ENCODE peak calls at places on chromosomes 5 and 9, in nine cellular contexts. W is heart right ventricle, X is cardiac fibroblast, Z is epithelial cell of proximal tubule, A is HFF-Myc, C is heart left ventricle, B is sigmoid colon, L is body of pancreas, G is WERI-Rb-1. U is an unnamed sample.

GRCh38 chr5:35921930-35922329 is 16.5 kb downstream of the CAPSL start:
- DNase-seq in A (no peak), L (no peak), Z (no peak), W (no peak), X (no peak), G (no peak), C (no peak), B (no peak), U (no peak)

GRCh38 chr5:163163858-163164257 is 273.5 kb upstream of the CCNG1 start:
- DNase-seq in X (no peak), W (no peak), G (no peak), A (no peak), C (no peak), B (no peak), Z (no peak), L (no peak), U (no peak)

GRCh38 chr5:180605554-180606214 is 14.4 kb upstream of the SCGB3A1 start:
- DNase-seq in L (peak; percentile 70), C (peak; percentile 25), W (peak; percentile 8), A (peak; percentile 11), X (peak; percentile 75), Z (no peak), G (peak; percentile 46), B (peak; percentile 49), U (peak; percentile 31)

GRCh38 chr9:110933350-110934001 is 104.8 kb downstream of the LPAR1 start:
- DNase-seq in X (no peak), G (no peak), A (no peak), C (no peak), L (no peak), Z (no peak), W (no peak), B (no peak), U (no peak)

GRCh38 chr9:124802426-124802825 is 25.5 kb downstream of the OLFML2A start:
- DNase-seq in W (no peak), B (no peak), X (no peak), A (no peak), L (no peak), C (peak; percentile 67), Z (no peak), G (no peak), U (no peak)

GRCh38 chr9:111231801-111232580 is 98.0 kb downstream of the OR2K2 start:
- DNase-seq in C (no peak), B (no peak), Z (no peak), L (no peak), A (no peak), W (no peak), X (no peak), G (no peak), U (no peak)

GRCh38 chr9:37749129-37749528 is 4.5 kb upstream of the TRMT10B start:
- DNase-seq in W (no peak), B (no peak), X (no peak), Z (no peak), A (no peak), C (no peak), G (no peak), L (no peak), U (no peak)

GRCh38 chr5:40521108-40521785 is 158.5 kb upstream of the PTGER4 start:
- DNase-seq in A (no peak), C (no peak), G (no peak), L (no peak), W (no peak), B (no peak), X (no peak), Z (no peak), U (no peak)

GRCh38 chr5:154293219-154293618 is 102.7 kb downstream of the GALNT10 start:
- DNase-seq in G (no peak), Z (no peak), C (no peak), W (no peak), B (no peak), X (no peak), L (no peak), A (no peak), U (no peak)

GRCh38 chr9:6433405-6433804 is 20.4 kb downstream of the UHRF2 start:
- DNase-seq in A (no peak), X (peak; percentile 91), W (no peak), G (no peak), C (no peak), B (no peak), Z (no peak), L (no peak), U (no peak)

GRCh38 chr9:120877276-120878034 is 467 bp upstream of the PHF19 start:
- DNase-seq in A (no peak), B (peak; percentile 84), Z (no peak), X (peak; percentile 60), G (peak; percentile 90), W (peak; percentile 68), C (peak; percentile 88), L (peak; percentile 55), U (peak; percentile 76)

GRCh38 chr5:31774779-31775178 is 135.8 kb downstream of the PDZD2 start:
- DNase-seq in Z (no peak), L (no peak), C (no peak), W (no peak), X (no peak), G (no peak), B (no peak), A (no peak), U (no peak)

GRCh38 chr9:136585531-136586120 is 39.8 kb upstream of the NOTCH1 start:
- DNase-seq in G (no peak), L (no peak), Z (no peak), A (no peak), C (peak; percentile 55), W (peak; percentile 18), X (no peak), B (no peak), U (no peak)

GRCh38 chr5:95664204-95664786 is 17.7 kb downstream of the RFESD start:
- DNase-seq in A (no peak), G (no peak), W (no peak), X (peak; percentile 69), L (peak; percentile 48), C (no peak), B (no peak), Z (no peak), U (no peak)

GRCh38 chr9:72029986-72030385 is 30.4 kb downstream of the C9orf57 start:
- DNase-seq in W (no peak), L (no peak), G (no peak), C (no peak), B (no peak), A (no peak), Z (no peak), X (no peak), U (no peak)

GRCh38 chr5:170226138-170226435 is 6.7 kb upstream of the C5orf58 start:
- DNase-seq in A (no peak), L (no peak), B (no peak), W (no peak), C (no peak), G (no peak), X (no peak), Z (no peak), U (no peak)
- TF ChIP-seq CTCF in A (no peak), L (no peak), B (no peak), W (no peak), C (no peak), G (no peak), X (no peak), Z (no peak), U (no peak)

GRCh38 chr9:131012396-131012917 is 3.5 kb downstream of the LAMC3 start:
- DNase-seq in A (no peak), C (peak; percentile 52), B (no peak), W (no peak), G (no peak), L (peak; percentile 34), X (no peak), Z (no peak), U (no peak)
- H3K4me3 ChIP-seq in A (no peak overlapping the region), C (no peak overlapping the region), B (no peak overlapping the region), W (no peak overlapping the region), G (no peak overlapping the region), L (no peak overlapping the region), X (no peak overlapping the region), Z (no peak overlapping the region), U (no peak overlapping the region)

GRCh38 chr9:1052119-1052907 is 2.2 kb downstream of the DMRT2 start:
- DNase-seq in W (no peak), X (no peak), A (no peak), B (no peak), G (no peak), L (no peak), Z (no peak), C (no peak), U (no peak)
- TF ChIP-seq CTCF in W (no peak), X (no peak), A (no peak), B (no peak), G (no peak), L (no peak), Z (no peak), C (no peak), U (no peak)

GRCh38 chr5:50905996-50906395 is 239.6 kb downstream of the PARP8 start:
- DNase-seq in W (no peak), X (no peak), A (no peak), G (no peak), Z (no peak), C (no peak), B (no peak), L (no peak), U (no peak)

GRCh38 chr5:50900952-50901510 is 234.6 kb downstream of the PARP8 start:
- DNase-seq in W (no peak), X (no peak), A (no peak), G (no peak), B (no peak), Z (no peak), C (no peak), L (no peak), U (no peak)

DNA sequence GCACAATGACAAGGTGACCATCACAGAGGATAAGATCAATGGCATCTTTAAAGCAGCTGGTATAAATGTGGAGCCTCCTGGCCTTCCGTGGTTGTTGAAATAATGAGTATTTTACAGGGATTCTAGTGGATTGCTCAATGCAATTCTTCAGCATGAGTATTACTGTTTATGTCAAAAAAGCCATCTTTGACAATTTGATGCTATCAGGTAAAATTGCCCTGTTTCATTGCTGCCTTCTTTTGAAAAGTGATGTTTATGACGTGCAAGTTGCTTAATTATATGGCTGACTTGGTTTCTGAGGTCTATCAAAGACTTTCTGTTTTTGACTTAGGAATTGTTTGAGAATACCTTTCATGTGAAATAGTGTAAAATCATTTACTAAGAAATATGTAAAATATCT is 237.2 kb downstream of the PARP8 start:
- DNase-seq in Z (no peak), B (no peak), X (no peak), A (no peak), L (no peak), W (no peak), C (no peak), G (no peak), U (no peak)
- H3K4me3 ChIP-seq in Z (no peak overlapping the region), B (no peak overlapping the region), X (no peak overlapping the region), A (no peak overlapping the region), L (no peak overlapping the region), W (no peak overlapping the region), C (no peak overlapping the region), G (no peak overlapping the region), U (no peak overlapping the region)

U was measured in dorsolateral prefrontal cortex.